ENCODE peak calls at places on chromosomes 7 and 10, in seven cellular contexts. I is iris pigment epithelial cell; M is epithelial cell of proximal tubule; E is SIG-M5; Z is stimulated activated naive B cell treated with anti-CD40 and anti-IgM and Interleukin-4, amounts not matched to agents 10 μg/mL and 1 μg/mL and 100 μg/mL, for 72 hours; Y is AG04450; U is stimulated activated CD8-positive, alpha-beta memory T cell treated with anti-CD3 and anti-CD28 coated beads, Interleukin-15, amount 100 ng/mL, for 4 hours. H is an unnamed sample.

GRCh38 chr10:23643396-23643795 is 204.5 kb downstream of the OTUD1 start:
- DNase-seq in I (peak), M (peak), E (peak), Z (no peak), Y (no peak), U (no peak), H (no peak)

GRCh38 chr7:132206594-132206993 is 369.7 kb downstream of the PLXNA4 start:
- DNase-seq in I (no peak), M (no peak), E (no peak), Z (no peak), Y (no peak), U (no peak), H (no peak)

GRCh38 chr10:43166207-43166878 is 28.1 kb downstream of the CSGALNACT2 start:
- DNase-seq in I (no peak), M (no peak), E (no peak), Z (no peak), Y (no peak), U (no peak), H (no peak)

GRCh38 chr10:93947524-93947923 is 46.2 kb upstream of the PLCE1 start:
- DNase-seq in I (peak), M (no peak), E (no peak), Z (no peak), Y (no peak), U (no peak), H (no peak)

GRCh38 chr7:33581239-33581638 is 324.1 kb upstream of the BMPER start:
- DNase-seq in I (no peak), M (no peak), E (no peak), Z (no peak), Y (no peak), U (no peak), H (no peak)

GRCh38 chr7:150666412-150666811 is 19.1 kb upstream of the GIMAP2 start:
- DNase-seq in I (no peak), M (no peak), E (no peak), Z (no peak), Y (no peak), U (no peak), H (no peak)

GRCh38 chr10:6219494-6219836 is 16.7 kb downstream of the PFKFB3 start:
- DNase-seq in I (no peak), M (no peak), E (no peak), Z (no peak), Y (no peak), U (no peak), H (no peak)

GRCh38 chr10:110211455-110211843 is 4.0 kb downstream of the MXI1 start:
- DNase-seq in I (no peak), M (no peak), E (no peak), Z (no peak), Y (no peak), U (no peak), H (peak)

GRCh38 chr10:55734112-55734511 is 626.9 kb downstream of the ZWINT start:
- DNase-seq in I (no peak), M (no peak), E (no peak), Z (no peak), Y (no peak), U (no peak), H (no peak)

GRCh38 chr10:87668324-87669054 is 8.8 kb downstream of the PAPSS2 start:
- DNase-seq in I (no peak), M (no peak), E (no peak), Z (no peak), Y (no peak), U (no peak), H (no peak)

GRCh38 chr10:114631678-114632417 is 26.2 kb downstream of the ABLIM1 start:
- DNase-seq in I (no peak), M (peak), E (no peak), Z (no peak), Y (no peak), U (peak), H (no peak)

GRCh38 chr10:69861251-69862240 is 59.8 kb downstream of the COL13A1 start:
- DNase-seq in I (peak), M (peak), E (no peak), Z (no peak), Y (no peak), U (no peak), H (peak)

GRCh38 chr10:44938938-44939337 is 20.7 kb upstream of the RASSF4 start:
- DNase-seq in I (peak), M (no peak), E (no peak), Z (no peak), Y (no peak), U (no peak), H (no peak)